ENCODE peak calls at places on chromosomes 5 and 9, in five cellular contexts. One of them, this sample, is unnamed. For H3K4me1, the result is how much of the 10 kb centered on the place peaks cover.

GRCh38 chr9:111815200-111816070 is 20.7 kb upstream of the SHOC1 start:
- DNase-seq in lung: no peak
- DNase-seq in colonic mucosa: no peak
- DNase-seq in CD8-positive, alpha-beta memory T cell: no peak
- DNase-seq in GM23338: no peak
- DNase-seq in this sample: no peak

GRCh38 chr5:157750320-157750719 is 6.8 kb downstream of the LSM11 start:
- DNase-seq in CD8-positive, alpha-beta memory T cell: no peak
- DNase-seq in colonic mucosa: no peak
- DNase-seq in GM23338: no peak
- DNase-seq in lung: no peak
- DNase-seq in this sample: no peak

GRCh38 chr5:147216552-147217154 is 18.2 kb upstream of the STK32A start:
- DNase-seq in lung: no peak
- DNase-seq in GM23338: peak
- DNase-seq in colonic mucosa: no peak
- DNase-seq in CD8-positive, alpha-beta memory T cell: peak
- DNase-seq in this sample: no peak

GRCh38 chr9:136671646-136672430 is 9.1 kb downstream of the EGFL7 start:
- DNase-seq in GM23338: peak
- DNase-seq in lung: no peak
- DNase-seq in CD8-positive, alpha-beta memory T cell: no peak
- DNase-seq in colonic mucosa: no peak
- DNase-seq in this sample: no peak

GRCh38 chr5:10478436-10478835 is 36.8 kb downstream of the ROPN1L start:
- DNase-seq in GM23338: no peak
- DNase-seq in lung: no peak
- DNase-seq in CD8-positive, alpha-beta memory T cell: no peak
- DNase-seq in colonic mucosa: no peak
- DNase-seq in this sample: no peak

GRCh38 chr5:139742173-139742903 is 53.3 kb upstream of the PSD2 start:
- DNase-seq in CD8-positive, alpha-beta memory T cell: no peak
- DNase-seq in lung: no peak
- DNase-seq in GM23338: no peak
- DNase-seq in colonic mucosa: no peak
- DNase-seq in this sample: no peak

GRCh38 chr5:76372320-76373054 is 30.6 kb upstream of the IQGAP2 start:
- DNase-seq in GM23338: no peak
- DNase-seq in CD8-positive, alpha-beta memory T cell: no peak
- DNase-seq in colonic mucosa: no peak
- DNase-seq in lung: no peak
- DNase-seq in this sample: no peak

GRCh38 chr5:140341591-140341990 is 4.8 kb downstream of the HBEGF start:
- DNase-seq in lung: no peak
- DNase-seq in CD8-positive, alpha-beta memory T cell: no peak
- DNase-seq in colonic mucosa: no peak
- DNase-seq in GM23338: no peak
- DNase-seq in this sample: no peak

GRCh38 chr5:96661101-96661840 is 905 bp upstream of the CAST start:
- DNase-seq in GM23338: peak
- DNase-seq in colonic mucosa: peak
- DNase-seq in CD8-positive, alpha-beta memory T cell: peak
- DNase-seq in lung: no peak
- DNase-seq in this sample: no peak

GRCh38 chr5:150492621-150493020 is 15.3 kb upstream of the NDST1 start:
- DNase-seq in colonic mucosa: no peak
- DNase-seq in CD8-positive, alpha-beta memory T cell: no peak
- DNase-seq in lung: no peak
- DNase-seq in GM23338: no peak
- DNase-seq in this sample: no peak

GRCh38 chr9:87198716-87199115 is 251.4 kb upstream of the GAS1 start:
- DNase-seq in lung: no peak
- DNase-seq in colonic mucosa: no peak
- DNase-seq in GM23338: no peak
- DNase-seq in CD8-positive, alpha-beta memory T cell: no peak
- DNase-seq in this sample: no peak

GRCh38 chr5:169268019-169268418 is 32.9 kb downstream of the SLIT3 start:
- DNase-seq in lung: no peak
- DNase-seq in GM23338: no peak
- DNase-seq in CD8-positive, alpha-beta memory T cell: no peak
- DNase-seq in colonic mucosa: no peak
- DNase-seq in this sample: no peak

GRCh38 chr5:176466245-176466871 is 18.2 kb downstream of the FAF2 start:
- DNase-seq in CD8-positive, alpha-beta memory T cell: no peak
- DNase-seq in GM23338: no peak
- DNase-seq in lung: no peak
- DNase-seq in colonic mucosa: no peak
- DNase-seq in this sample: no peak

GRCh38 chr5:77993799-77994318 is 217.7 kb upstream of the TBCA start:
- DNase-seq in CD8-positive, alpha-beta memory T cell: no peak
- DNase-seq in lung: no peak
- DNase-seq in GM23338: peak
- DNase-seq in colonic mucosa: no peak
- DNase-seq in this sample: no peak

GRCh38 chr9:100587375-100587774 is 9.5 kb downstream of the CAVIN4 start:
- DNase-seq in CD8-positive, alpha-beta memory T cell: no peak
- DNase-seq in colonic mucosa: no peak
- DNase-seq in lung: no peak
- DNase-seq in GM23338: no peak
- DNase-seq in this sample: no peak

GRCh38 chr9:114592356-114592755 is 4.8 kb downstream of the ATP6V1G1 start:
- DNase-seq in colonic mucosa: no peak
- DNase-seq in CD8-positive, alpha-beta memory T cell: peak
- DNase-seq in lung: no peak
- DNase-seq in GM23338: peak
- DNase-seq in this sample: no peak

GRCh38 chr9:128128836-128129590 is 1.5 kb upstream of the PTGES2 start:
- DNase-seq in colonic mucosa: no peak
- DNase-seq in GM23338: no peak
- DNase-seq in lung: no peak
- DNase-seq in CD8-positive, alpha-beta memory T cell: no peak
- DNase-seq in this sample: peak

GRCh38 chr5:180072556-180072955 is 997 bp upstream of the RNF130 start:
- DNase-seq in lung: no peak
- DNase-seq in colonic mucosa: no peak
- DNase-seq in GM23338: peak
- DNase-seq in CD8-positive, alpha-beta memory T cell: peak
- DNase-seq in this sample: peak

GRCh38 chr5:143108498-143109128 is 294.9 kb downstream of the NR3C1 start:
- DNase-seq in colonic mucosa: peak
- DNase-seq in CD8-positive, alpha-beta memory T cell: no peak
- DNase-seq in lung: peak
- DNase-seq in GM23338: no peak
- DNase-seq in this sample: peak

GRCh38 chr9:38062498-38063362 is 6.3 kb downstream of the SHB start:
- DNase-seq in colonic mucosa: no peak
- DNase-seq in lung: no peak
- DNase-seq in GM23338: no peak
- DNase-seq in CD8-positive, alpha-beta memory T cell: no peak
- DNase-seq in this sample: peak

GRCh38 chr9:89734561-89734960 is 129.7 kb downstream of the GADD45G start:
- DNase-seq in CD8-positive, alpha-beta memory T cell: no peak
- DNase-seq in lung: no peak
- DNase-seq in GM23338: no peak
- DNase-seq in colonic mucosa: no peak
- DNase-seq in this sample: peak

GRCh38 chr5:176415240-176416122 is 858 bp downstream of the CLTB start:
- DNase-seq in colonic mucosa: no peak
- DNase-seq in GM23338: peak
- DNase-seq in lung: peak
- DNase-seq in CD8-positive, alpha-beta memory T cell: no peak
- DNase-seq in this sample: no peak

GRCh38 chr9:70600479-70600878 is 186.0 kb upstream of the KLF9 start:
- DNase-seq in colonic mucosa: no peak
- DNase-seq in GM23338: no peak
- DNase-seq in CD8-positive, alpha-beta memory T cell: no peak
- DNase-seq in lung: no peak
- DNase-seq in this sample: peak

GRCh38 chr5:58887311-58887710 is 304.4 kb downstream of the RAB3C start:
- DNase-seq in CD8-positive, alpha-beta memory T cell: no peak
- DNase-seq in colonic mucosa: no peak
- DNase-seq in lung: no peak
- DNase-seq in GM23338: no peak
- DNase-seq in this sample: no peak

GRCh38 chr5:68320094-68320986 is 104.8 kb downstream of the PIK3R1 start:
- DNase-seq in lung: no peak
- DNase-seq in GM23338: no peak
- DNase-seq in colonic mucosa: peak
- DNase-seq in CD8-positive, alpha-beta memory T cell: no peak
- DNase-seq in this sample: no peak

GRCh38 chr5:65332591-65332990 is 149.1 kb downstream of the ADAMTS6 start:
- DNase-seq in CD8-positive, alpha-beta memory T cell: no peak
- DNase-seq in colonic mucosa: no peak
- DNase-seq in GM23338: no peak
- DNase-seq in lung: no peak
- DNase-seq in this sample: no peak

GRCh38 chr5:40754381-40755092 is 1.2 kb downstream of the TTC33 start:
- DNase-seq in lung: no peak
- DNase-seq in colonic mucosa: no peak
- DNase-seq in CD8-positive, alpha-beta memory T cell: peak
- DNase-seq in GM23338: no peak
- DNase-seq in this sample: no peak

GRCh38 chr5:178113141-178113787 is at the start of gene N4BP3:
- DNase-seq in GM23338: peak
- DNase-seq in CD8-positive, alpha-beta memory T cell: peak
- DNase-seq in lung: peak
- DNase-seq in colonic mucosa: peak
- DNase-seq in this sample: peak

GRCh38 chr9:130333041-130334040 is 67.8 kb downstream of the HMCN2 start:
- DNase-seq in CD8-positive, alpha-beta memory T cell: no peak
- DNase-seq in lung: no peak
- DNase-seq in colonic mucosa: no peak
- DNase-seq in GM23338: no peak
- DNase-seq in this sample: no peak

GRCh38 chr5:151040211-151040747 is 19.9 kb downstream of the GPX3 start:
- DNase-seq in lung: no peak
- DNase-seq in CD8-positive, alpha-beta memory T cell: no peak
- DNase-seq in GM23338: no peak
- DNase-seq in colonic mucosa: no peak
- DNase-seq in this sample: peak

GRCh38 chr5:124856726-124857125 is 110.3 kb upstream of the ZNF608 start:
- DNase-seq in colonic mucosa: no peak
- DNase-seq in CD8-positive, alpha-beta memory T cell: no peak
- DNase-seq in GM23338: no peak
- DNase-seq in lung: no peak
- DNase-seq in this sample: no peak

GRCh38 chr5:139494256-139494655 is 11.7 kb upstream of the STING1 start:
- DNase-seq in lung: no peak
- DNase-seq in colonic mucosa: no peak
- DNase-seq in GM23338: no peak
- DNase-seq in CD8-positive, alpha-beta memory T cell: no peak
- DNase-seq in this sample: no peak

GRCh38 chr5:122985006-122985700 is 51.4 kb downstream of the PPIC start:
- DNase-seq in colonic mucosa: no peak
- DNase-seq in CD8-positive, alpha-beta memory T cell: no peak
- DNase-seq in GM23338: no peak
- DNase-seq in lung: no peak
- DNase-seq in this sample: no peak

GRCh38 chr9:81389569-81389993 is 299.8 kb downstream of the TLE1 start:
- DNase-seq in colonic mucosa: no peak
- DNase-seq in GM23338: no peak
- DNase-seq in CD8-positive, alpha-beta memory T cell: no peak
- DNase-seq in lung: no peak
- DNase-seq in this sample: no peak

GRCh38 chr9:81879501-81879916 is 48.7 kb upstream of the SPATA31D4 start:
- DNase-seq in lung: no peak
- DNase-seq in colonic mucosa: peak
- DNase-seq in CD8-positive, alpha-beta memory T cell: no peak
- DNase-seq in GM23338: no peak
- DNase-seq in this sample: no peak

GRCh38 chr5:103066346-103066745 is 53.6 kb downstream of the GIN1 start:
- DNase-seq in colonic mucosa: no peak
- DNase-seq in lung: no peak
- DNase-seq in CD8-positive, alpha-beta memory T cell: no peak
- DNase-seq in GM23338: no peak
- DNase-seq in this sample: no peak

GRCh38 chr9:125485471-125485870 is 221.5 kb downstream of the MAPKAP1 start:
- DNase-seq in colonic mucosa: no peak
- DNase-seq in lung: no peak
- DNase-seq in GM23338: no peak
- DNase-seq in CD8-positive, alpha-beta memory T cell: no peak
- DNase-seq in this sample: no peak

DNA sequence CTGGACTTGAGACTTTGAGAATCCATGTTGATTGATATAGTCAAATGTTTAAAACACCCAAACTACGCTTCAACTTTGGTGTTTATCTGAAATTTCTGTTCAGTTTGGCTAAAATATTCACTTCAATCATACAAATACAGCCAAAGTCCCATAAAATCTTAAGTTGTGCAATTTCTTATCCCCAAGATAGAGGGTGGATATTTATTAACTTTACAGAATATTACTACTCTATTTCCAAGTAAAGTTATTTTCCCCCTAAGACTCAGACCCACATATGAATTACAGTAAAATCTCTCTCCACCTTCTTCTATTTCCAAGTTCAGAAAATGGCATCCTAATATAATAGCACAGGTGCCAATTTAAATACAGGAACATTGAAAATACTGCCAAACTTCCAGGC is 290.4 kb downstream of the EBF1 start:
- DNase-seq in CD8-positive, alpha-beta memory T cell: no peak
- DNase-seq in colonic mucosa: no peak
- DNase-seq in lung: no peak
- DNase-seq in GM23338: no peak
- DNase-seq in this sample: no peak
- H3K4me1 ChIP-seq in CD8-positive, alpha-beta memory T cell: under half
- H3K4me1 ChIP-seq in colonic mucosa: under half
- H3K4me1 ChIP-seq in lung: under half
- H3K4me1 ChIP-seq in GM23338: under half
- H3K4me1 ChIP-seq in this sample: under half

GRCh38 chr9:121641228-121641611 is 10.2 kb upstream of the DAB2IP start:
- DNase-seq in lung: no peak
- DNase-seq in CD8-positive, alpha-beta memory T cell: no peak
- DNase-seq in colonic mucosa: no peak
- DNase-seq in GM23338: no peak
- DNase-seq in this sample: no peak
- H3K4me1 ChIP-seq in lung: under half
- H3K4me1 ChIP-seq in CD8-positive, alpha-beta memory T cell: under half
- H3K4me1 ChIP-seq in colonic mucosa: under half
- H3K4me1 ChIP-seq in GM23338: under half
- H3K4me1 ChIP-seq in this sample: under half

GRCh38 chr5:172871982-172872381 is 37.9 kb downstream of the ERGIC1 start:
- DNase-seq in lung: no peak
- DNase-seq in CD8-positive, alpha-beta memory T cell: no peak
- DNase-seq in colonic mucosa: no peak
- DNase-seq in GM23338: no peak
- DNase-seq in this sample: no peak
- H3K4me1 ChIP-seq in lung: half or more
- H3K4me1 ChIP-seq in CD8-positive, alpha-beta memory T cell: under half
- H3K4me1 ChIP-seq in colonic mucosa: under half
- H3K4me1 ChIP-seq in GM23338: half or more
- H3K4me1 ChIP-seq in this sample: under half

DNA sequence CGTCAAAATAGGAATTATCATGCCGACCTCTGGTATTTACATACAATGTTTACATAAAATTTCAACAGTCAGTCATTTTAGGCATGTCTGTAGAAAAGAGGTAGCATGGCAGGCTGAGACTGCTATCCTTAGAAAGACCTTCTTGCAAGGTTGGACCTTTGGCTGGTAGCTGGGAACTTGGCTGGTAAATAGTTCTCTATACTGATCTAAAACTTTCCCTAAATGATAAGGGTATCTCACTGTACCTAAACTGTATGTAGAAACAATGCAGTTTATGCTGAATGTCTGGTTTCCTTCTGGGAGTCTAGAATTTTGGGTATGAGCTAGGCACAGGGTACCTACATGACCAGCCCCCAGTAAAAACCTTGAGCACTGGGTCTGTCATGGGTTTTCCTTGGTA is 18.0 kb downstream of the FEM1C start:
- DNase-seq in CD8-positive, alpha-beta memory T cell: no peak
- DNase-seq in colonic mucosa: no peak
- DNase-seq in lung: no peak
- DNase-seq in GM23338: no peak
- DNase-seq in this sample: no peak
- H3K4me1 ChIP-seq in CD8-positive, alpha-beta memory T cell: under half
- H3K4me1 ChIP-seq in colonic mucosa: under half
- H3K4me1 ChIP-seq in lung: under half
- H3K4me1 ChIP-seq in GM23338: under half
- H3K4me1 ChIP-seq in this sample: under half